ENCODE peak calls at places on chromosomes 3 and 15, in nine cellular contexts. One of them, this sample, is unnamed. For H3K36me3, the result is how much of the 10 kb centered on the place peaks cover.

GRCh38 chr3:197151562-197151961 is 121.9 kb upstream of the MELTF start:
- DNase-seq in CD8-positive, alpha-beta T cell: no peak
- DNase-seq in heart left ventricle: peak
- DNase-seq in lower lobe of right lung: no peak
- DNase-seq in Panc1: no peak
- DNase-seq in PC-3: peak
- DNase-seq in mammary epithelial cell: peak
- DNase-seq in tibial artery: peak
- DNase-seq in heart right ventricle: no peak
- DNase-seq in this sample: peak

GRCh38 chr3:117628896-117629295 is 919.3 kb downstream of the TUSC7 start:
- DNase-seq in CD8-positive, alpha-beta T cell: no peak
- DNase-seq in heart left ventricle: no peak
- DNase-seq in lower lobe of right lung: no peak
- DNase-seq in Panc1: no peak
- DNase-seq in PC-3: peak
- DNase-seq in mammary epithelial cell: no peak
- DNase-seq in tibial artery: no peak
- DNase-seq in heart right ventricle: no peak
- DNase-seq in this sample: no peak

GRCh38 chr3:17078885-17079465 is 194.2 kb downstream of the PLCL2 start:
- DNase-seq in CD8-positive, alpha-beta T cell: no peak
- DNase-seq in heart left ventricle: no peak
- DNase-seq in lower lobe of right lung: no peak
- DNase-seq in Panc1: no peak
- DNase-seq in PC-3: no peak
- DNase-seq in mammary epithelial cell: no peak
- DNase-seq in tibial artery: no peak
- DNase-seq in heart right ventricle: no peak
- DNase-seq in this sample: no peak

GRCh38 chr3:38828681-38829080 is 12.7 kb upstream of the SCN10A start:
- DNase-seq in CD8-positive, alpha-beta T cell: no peak
- DNase-seq in heart left ventricle: no peak
- DNase-seq in lower lobe of right lung: no peak
- DNase-seq in Panc1: no peak
- DNase-seq in PC-3: no peak
- DNase-seq in mammary epithelial cell: no peak
- DNase-seq in tibial artery: no peak
- DNase-seq in heart right ventricle: no peak
- DNase-seq in this sample: no peak

GRCh38 chr15:72271221-72271620 is 1.1 kb downstream of the PARP6 start:
- DNase-seq in CD8-positive, alpha-beta T cell: no peak
- DNase-seq in heart left ventricle: no peak
- DNase-seq in lower lobe of right lung: no peak
- DNase-seq in Panc1: no peak
- DNase-seq in PC-3: no peak
- DNase-seq in mammary epithelial cell: no peak
- DNase-seq in tibial artery: no peak
- DNase-seq in heart right ventricle: no peak
- DNase-seq in this sample: no peak

GRCh38 chr3:13687409-13687989 is 138.6 kb downstream of the FBLN2 start:
- DNase-seq in CD8-positive, alpha-beta T cell: no peak
- DNase-seq in heart left ventricle: no peak
- DNase-seq in lower lobe of right lung: no peak
- DNase-seq in Panc1: no peak
- DNase-seq in PC-3: no peak
- DNase-seq in mammary epithelial cell: no peak
- DNase-seq in tibial artery: no peak
- DNase-seq in heart right ventricle: no peak
- DNase-seq in this sample: no peak

GRCh38 chr3:103048371-103048722 is 613.5 kb downstream of the ZPLD1 start:
- DNase-seq in CD8-positive, alpha-beta T cell: no peak
- DNase-seq in heart left ventricle: no peak
- DNase-seq in lower lobe of right lung: no peak
- DNase-seq in Panc1: no peak
- DNase-seq in PC-3: no peak
- DNase-seq in mammary epithelial cell: no peak
- DNase-seq in tibial artery: no peak
- DNase-seq in heart right ventricle: no peak
- DNase-seq in this sample: peak

GRCh38 chr3:65831733-65832425 is 206.8 kb downstream of the MAGI1 start:
- DNase-seq in CD8-positive, alpha-beta T cell: no peak
- DNase-seq in heart left ventricle: no peak
- DNase-seq in lower lobe of right lung: no peak
- DNase-seq in Panc1: no peak
- DNase-seq in PC-3: peak
- DNase-seq in mammary epithelial cell: peak
- DNase-seq in tibial artery: no peak
- DNase-seq in heart right ventricle: no peak
- DNase-seq in this sample: no peak

GRCh38 chr3:19029837-19030835 is 118.2 kb upstream of the KCNH8 start:
- DNase-seq in CD8-positive, alpha-beta T cell: no peak
- DNase-seq in heart left ventricle: no peak
- DNase-seq in lower lobe of right lung: no peak
- DNase-seq in Panc1: no peak
- DNase-seq in PC-3: peak
- DNase-seq in mammary epithelial cell: no peak
- DNase-seq in tibial artery: no peak
- DNase-seq in heart right ventricle: no peak
- DNase-seq in this sample: no peak

GRCh38 chr3:22491326-22491725 is 711.8 kb upstream of the UBE2E2 start:
- DNase-seq in CD8-positive, alpha-beta T cell: no peak
- DNase-seq in heart left ventricle: no peak
- DNase-seq in lower lobe of right lung: no peak
- DNase-seq in Panc1: no peak
- DNase-seq in PC-3: peak
- DNase-seq in mammary epithelial cell: no peak
- DNase-seq in tibial artery: no peak
- DNase-seq in heart right ventricle: no peak
- DNase-seq in this sample: no peak

GRCh38 chr3:149879872-149880271 is 66.9 kb downstream of the RNF13 start:
- DNase-seq in CD8-positive, alpha-beta T cell: no peak
- DNase-seq in heart left ventricle: peak
- DNase-seq in lower lobe of right lung: peak
- DNase-seq in Panc1: peak
- DNase-seq in PC-3: peak
- DNase-seq in mammary epithelial cell: peak
- DNase-seq in tibial artery: peak
- DNase-seq in heart right ventricle: peak
- DNase-seq in this sample: peak
- TF ChIP-seq CTCF in CD8-positive, alpha-beta T cell: peak
- TF ChIP-seq CTCF in heart left ventricle: peak
- TF ChIP-seq CTCF in lower lobe of right lung: peak
- TF ChIP-seq CTCF in Panc1: peak
- TF ChIP-seq CTCF in PC-3: peak
- TF ChIP-seq CTCF in mammary epithelial cell: peak
- TF ChIP-seq CTCF in tibial artery: peak
- TF ChIP-seq CTCF in heart right ventricle: peak
- TF ChIP-seq CTCF in this sample: peak

GRCh38 chr15:67091073-67091965 is 25.9 kb downstream of the SMAD3 start:
- DNase-seq in CD8-positive, alpha-beta T cell: no peak
- DNase-seq in heart left ventricle: peak
- DNase-seq in lower lobe of right lung: peak
- DNase-seq in Panc1: no peak
- DNase-seq in PC-3: peak
- DNase-seq in mammary epithelial cell: peak
- DNase-seq in tibial artery: peak
- DNase-seq in heart right ventricle: peak
- DNase-seq in this sample: peak

GRCh38 chr15:67092726-67093125 is 27.3 kb downstream of the SMAD3 start:
- DNase-seq in CD8-positive, alpha-beta T cell: no peak
- DNase-seq in heart left ventricle: no peak
- DNase-seq in lower lobe of right lung: no peak
- DNase-seq in Panc1: no peak
- DNase-seq in PC-3: no peak
- DNase-seq in mammary epithelial cell: no peak
- DNase-seq in tibial artery: no peak
- DNase-seq in heart right ventricle: no peak
- DNase-seq in this sample: no peak

GRCh38 chr15:67091966-67092677 is 26.7 kb downstream of the SMAD3 start:
- DNase-seq in CD8-positive, alpha-beta T cell: no peak
- DNase-seq in heart left ventricle: no peak
- DNase-seq in lower lobe of right lung: no peak
- DNase-seq in Panc1: no peak
- DNase-seq in PC-3: no peak
- DNase-seq in mammary epithelial cell: no peak
- DNase-seq in tibial artery: no peak
- DNase-seq in heart right ventricle: no peak
- DNase-seq in this sample: no peak

GRCh38 chr15:67089218-67090193 is 24.1 kb downstream of the SMAD3 start:
- DNase-seq in CD8-positive, alpha-beta T cell: no peak
- DNase-seq in heart left ventricle: no peak
- DNase-seq in lower lobe of right lung: no peak
- DNase-seq in Panc1: no peak
- DNase-seq in PC-3: peak
- DNase-seq in mammary epithelial cell: peak
- DNase-seq in tibial artery: no peak
- DNase-seq in heart right ventricle: no peak
- DNase-seq in this sample: no peak

GRCh38 chr15:67090297-67091072 is 25.1 kb downstream of the SMAD3 start:
- DNase-seq in CD8-positive, alpha-beta T cell: no peak
- DNase-seq in heart left ventricle: no peak
- DNase-seq in lower lobe of right lung: no peak
- DNase-seq in Panc1: no peak
- DNase-seq in PC-3: no peak
- DNase-seq in mammary epithelial cell: no peak
- DNase-seq in tibial artery: no peak
- DNase-seq in heart right ventricle: no peak
- DNase-seq in this sample: no peak
- H3K4me3 ChIP-seq in CD8-positive, alpha-beta T cell: no peak
- H3K4me3 ChIP-seq in heart left ventricle: no peak
- H3K4me3 ChIP-seq in lower lobe of right lung: no peak
- H3K4me3 ChIP-seq in Panc1: peak
- H3K4me3 ChIP-seq in PC-3: peak
- H3K4me3 ChIP-seq in mammary epithelial cell: no peak
- H3K4me3 ChIP-seq in tibial artery: no peak
- H3K4me3 ChIP-seq in heart right ventricle: peak
- H3K4me3 ChIP-seq in this sample: no peak

DNA sequence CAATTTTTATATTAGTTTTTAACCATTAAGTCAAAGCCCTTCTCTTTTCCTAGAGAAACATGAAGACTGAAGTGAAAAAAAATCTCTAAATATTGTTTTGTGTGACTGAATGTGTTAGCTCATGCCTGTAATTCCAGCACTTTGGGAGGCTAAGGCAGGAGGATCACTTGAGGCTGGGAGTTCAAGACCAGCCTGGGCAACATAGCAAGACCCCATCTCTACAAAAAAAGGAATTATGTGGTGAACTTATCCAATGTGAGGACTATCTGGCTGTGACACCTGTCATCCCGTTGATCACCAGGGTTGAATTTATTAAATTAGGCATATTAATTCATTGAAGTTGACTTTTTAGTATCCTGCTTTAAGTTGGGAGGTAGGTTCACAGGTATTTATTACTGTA is 13.0 kb downstream of the SMC4 start:
- DNase-seq in CD8-positive, alpha-beta T cell: no peak
- DNase-seq in heart left ventricle: no peak
- DNase-seq in lower lobe of right lung: no peak
- DNase-seq in Panc1: no peak
- DNase-seq in PC-3: no peak
- DNase-seq in mammary epithelial cell: no peak
- DNase-seq in tibial artery: no peak
- DNase-seq in heart right ventricle: no peak
- DNase-seq in this sample: no peak
- H3K36me3 ChIP-seq in CD8-positive, alpha-beta T cell: under half
- H3K36me3 ChIP-seq in heart left ventricle: under half
- H3K36me3 ChIP-seq in lower lobe of right lung: under half
- H3K36me3 ChIP-seq in Panc1: half or more
- H3K36me3 ChIP-seq in PC-3: half or more
- H3K36me3 ChIP-seq in mammary epithelial cell: half or more
- H3K36me3 ChIP-seq in tibial artery: under half
- H3K36me3 ChIP-seq in heart right ventricle: half or more
- H3K36me3 ChIP-seq in this sample: under half

GRCh38 chr3:168843481-168843880 is 747.8 kb upstream of the GOLIM4 start:
- DNase-seq in CD8-positive, alpha-beta T cell: no peak
- DNase-seq in heart left ventricle: no peak
- DNase-seq in lower lobe of right lung: no peak
- DNase-seq in Panc1: no peak
- DNase-seq in PC-3: no peak
- DNase-seq in mammary epithelial cell: no peak
- DNase-seq in tibial artery: no peak
- DNase-seq in heart right ventricle: no peak
- DNase-seq in this sample: no peak

GRCh38 chr3:168844502-168845482 is 749.1 kb upstream of the GOLIM4 start:
- DNase-seq in CD8-positive, alpha-beta T cell: no peak
- DNase-seq in heart left ventricle: no peak
- DNase-seq in lower lobe of right lung: no peak
- DNase-seq in Panc1: no peak
- DNase-seq in PC-3: no peak
- DNase-seq in mammary epithelial cell: no peak
- DNase-seq in tibial artery: no peak
- DNase-seq in heart right ventricle: no peak
- DNase-seq in this sample: no peak

GRCh38 chr3:168850109-168850508 is 754.4 kb upstream of the GOLIM4 start:
- DNase-seq in CD8-positive, alpha-beta T cell: no peak
- DNase-seq in heart left ventricle: no peak
- DNase-seq in lower lobe of right lung: no peak
- DNase-seq in Panc1: no peak
- DNase-seq in PC-3: no peak
- DNase-seq in mammary epithelial cell: no peak
- DNase-seq in tibial artery: no peak
- DNase-seq in heart right ventricle: no peak
- DNase-seq in this sample: no peak

GRCh38 chr3:168847293-168847883 is 751.7 kb upstream of the GOLIM4 start:
- DNase-seq in CD8-positive, alpha-beta T cell: no peak
- DNase-seq in heart left ventricle: no peak
- DNase-seq in lower lobe of right lung: no peak
- DNase-seq in Panc1: no peak
- DNase-seq in PC-3: peak
- DNase-seq in mammary epithelial cell: peak
- DNase-seq in tibial artery: no peak
- DNase-seq in heart right ventricle: no peak
- DNase-seq in this sample: peak
- TF ChIP-seq CTCF in CD8-positive, alpha-beta T cell: no peak
- TF ChIP-seq CTCF in heart left ventricle: peak
- TF ChIP-seq CTCF in lower lobe of right lung: peak
- TF ChIP-seq CTCF in Panc1: peak
- TF ChIP-seq CTCF in PC-3: peak
- TF ChIP-seq CTCF in mammary epithelial cell: peak
- TF ChIP-seq CTCF in tibial artery: peak
- TF ChIP-seq CTCF in heart right ventricle: peak
- TF ChIP-seq CTCF in this sample: peak

GRCh38 chr3:10292505-10293419 is at the start of gene GHRL:
- DNase-seq in CD8-positive, alpha-beta T cell: no peak
- DNase-seq in heart left ventricle: peak
- DNase-seq in lower lobe of right lung: peak
- DNase-seq in Panc1: no peak
- DNase-seq in PC-3: no peak
- DNase-seq in mammary epithelial cell: no peak
- DNase-seq in tibial artery: no peak
- DNase-seq in heart right ventricle: no peak
- DNase-seq in this sample: no peak
- H3K4me3 ChIP-seq in CD8-positive, alpha-beta T cell: no peak
- H3K4me3 ChIP-seq in heart left ventricle: no peak
- H3K4me3 ChIP-seq in lower lobe of right lung: no peak
- H3K4me3 ChIP-seq in Panc1: no peak
- H3K4me3 ChIP-seq in PC-3: no peak
- H3K4me3 ChIP-seq in mammary epithelial cell: no peak
- H3K4me3 ChIP-seq in tibial artery: no peak
- H3K4me3 ChIP-seq in heart right ventricle: no peak
- H3K4me3 ChIP-seq in this sample: no peak

GRCh38 chr15:41573396-41573795 is 14.4 kb downstream of the TYRO3 start:
- DNase-seq in CD8-positive, alpha-beta T cell: no peak
- DNase-seq in heart left ventricle: no peak
- DNase-seq in lower lobe of right lung: no peak
- DNase-seq in Panc1: no peak
- DNase-seq in PC-3: no peak
- DNase-seq in mammary epithelial cell: no peak
- DNase-seq in tibial artery: no peak
- DNase-seq in heart right ventricle: no peak
- DNase-seq in this sample: no peak
- H3K36me3 ChIP-seq in CD8-positive, alpha-beta T cell: under half
- H3K36me3 ChIP-seq in heart left ventricle: under half
- H3K36me3 ChIP-seq in lower lobe of right lung: under half
- H3K36me3 ChIP-seq in Panc1: under half
- H3K36me3 ChIP-seq in PC-3: under half
- H3K36me3 ChIP-seq in mammary epithelial cell: under half
- H3K36me3 ChIP-seq in tibial artery: under half
- H3K36me3 ChIP-seq in heart right ventricle: under half
- H3K36me3 ChIP-seq in this sample: under half